ENCODE peak calls at places on chromosomes 7 and 10, in four cellular contexts. One of them, this sample, is unnamed.

GRCh38 chr7:50721160-50721559 is 61.5 kb downstream of the GRB10 start:
- DNase-seq in neural progenitor cell: peak
- DNase-seq in HCT116: no peak
- DNase-seq in mammary epithelial cell: no peak
- DNase-seq in this sample: no peak

GRCh38 chr10:96832721-96833219 is 672 bp downstream of the LCOR start:
- DNase-seq in neural progenitor cell: no peak
- DNase-seq in mammary epithelial cell: peak
- DNase-seq in HCT116: peak
- DNase-seq in this sample: peak

GRCh38 chr10:96292971-96293909 is 11.0 kb upstream of the DNTT start:
- DNase-seq in mammary epithelial cell: peak
- DNase-seq in HCT116: peak
- DNase-seq in neural progenitor cell: peak
- DNase-seq in this sample: peak

GRCh38 chr7:11196143-11196542 is 222.5 kb downstream of the PHF14 start:
- DNase-seq in HCT116: no peak
- DNase-seq in mammary epithelial cell: no peak
- DNase-seq in neural progenitor cell: no peak
- DNase-seq in this sample: no peak

GRCh38 chr7:141295367-141295895 is 221.6 kb downstream of the TMEM178B start:
- DNase-seq in HCT116: no peak
- DNase-seq in neural progenitor cell: no peak
- DNase-seq in mammary epithelial cell: no peak
- DNase-seq in this sample: no peak

GRCh38 chr7:47659664-47660462 is 78.0 kb upstream of the TNS3 start:
- DNase-seq in HCT116: no peak
- DNase-seq in neural progenitor cell: no peak
- DNase-seq in mammary epithelial cell: no peak
- DNase-seq in this sample: no peak

GRCh38 chr10:78996449-78997129 is 72.2 kb upstream of the ZMIZ1 start:
- DNase-seq in mammary epithelial cell: no peak
- DNase-seq in HCT116: no peak
- DNase-seq in neural progenitor cell: no peak
- DNase-seq in this sample: no peak

GRCh38 chr10:103067484-103067883 is 125.6 kb downstream of the NT5C2 start:
- DNase-seq in HCT116: no peak
- DNase-seq in neural progenitor cell: no peak
- DNase-seq in mammary epithelial cell: no peak
- DNase-seq in this sample: peak

GRCh38 chr10:48468866-48469511 is 135.9 kb downstream of the ARHGAP22 start:
- DNase-seq in mammary epithelial cell: no peak
- DNase-seq in neural progenitor cell: no peak
- DNase-seq in HCT116: no peak
- DNase-seq in this sample: no peak

GRCh38 chr10:100831742-100832141 is 81.0 kb upstream of the SLF2 start:
- DNase-seq in neural progenitor cell: no peak
- DNase-seq in HCT116: no peak
- DNase-seq in mammary epithelial cell: no peak
- DNase-seq in this sample: no peak

GRCh38 chr7:751826-752225 is 24.7 kb upstream of the PRKAR1B start:
- DNase-seq in mammary epithelial cell: no peak
- DNase-seq in neural progenitor cell: no peak
- DNase-seq in HCT116: no peak
- DNase-seq in this sample: no peak

GRCh38 chr7:145088111-145088745 is 252.4 kb upstream of the TPK1 start:
- DNase-seq in HCT116: no peak
- DNase-seq in neural progenitor cell: no peak
- DNase-seq in mammary epithelial cell: no peak
- DNase-seq in this sample: no peak

GRCh38 chr7:55052081-55052480 is 33.3 kb downstream of the EGFR start:
- DNase-seq in neural progenitor cell: no peak
- DNase-seq in HCT116: no peak
- DNase-seq in mammary epithelial cell: peak
- DNase-seq in this sample: no peak

GRCh38 chr10:19046709-19047108 is 1.9 kb upstream of the MALRD1 start:
- DNase-seq in mammary epithelial cell: no peak
- DNase-seq in neural progenitor cell: no peak
- DNase-seq in HCT116: no peak
- DNase-seq in this sample: no peak

GRCh38 chr10:122375761-122376160 is 1.3 kb downstream of the PLEKHA1 start:
- DNase-seq in mammary epithelial cell: no peak
- DNase-seq in neural progenitor cell: no peak
- DNase-seq in HCT116: no peak
- DNase-seq in this sample: no peak

GRCh38 chr10:91185239-91185875 is 35.1 kb upstream of the PCGF5 start:
- DNase-seq in HCT116: peak
- DNase-seq in mammary epithelial cell: no peak
- DNase-seq in neural progenitor cell: no peak
- DNase-seq in this sample: no peak

GRCh38 chr7:84021292-84021898 is 173.2 kb downstream of the SEMA3A start:
- DNase-seq in mammary epithelial cell: no peak
- DNase-seq in HCT116: no peak
- DNase-seq in neural progenitor cell: no peak
- DNase-seq in this sample: no peak

GRCh38 chr7:44618754-44619153 is 12.3 kb downstream of the OGDH start:
- DNase-seq in mammary epithelial cell: peak
- DNase-seq in HCT116: peak
- DNase-seq in neural progenitor cell: no peak
- DNase-seq in this sample: peak

GRCh38 chr10:70432101-70432500 is 9.4 kb downstream of the NODAL start:
- DNase-seq in HCT116: no peak
- DNase-seq in neural progenitor cell: peak
- DNase-seq in mammary epithelial cell: peak
- DNase-seq in this sample: no peak

GRCh38 chr7:151373599-151373998 is 32.0 kb downstream of the NUB1 start:
- DNase-seq in neural progenitor cell: no peak
- DNase-seq in mammary epithelial cell: no peak
- DNase-seq in HCT116: no peak
- DNase-seq in this sample: no peak

GRCh38 chr7:3825491-3825890 is 524.4 kb downstream of the SDK1 start:
- DNase-seq in neural progenitor cell: no peak
- DNase-seq in mammary epithelial cell: no peak
- DNase-seq in HCT116: no peak
- DNase-seq in this sample: no peak

GRCh38 chr10:113767222-113767621 is 15.7 kb downstream of the PLEKHS1 start:
- DNase-seq in mammary epithelial cell: no peak
- DNase-seq in neural progenitor cell: no peak
- DNase-seq in HCT116: no peak
- DNase-seq in this sample: no peak

GRCh38 chr7:129843982-129844840 is 108.5 kb downstream of the UBE2H start:
- DNase-seq in mammary epithelial cell: no peak
- DNase-seq in neural progenitor cell: no peak
- DNase-seq in HCT116: no peak
- DNase-seq in this sample: peak

GRCh38 chr7:143358626-143359025 is 3.9 kb downstream of the FAM131B start:
- DNase-seq in neural progenitor cell: no peak
- DNase-seq in mammary epithelial cell: no peak
- DNase-seq in HCT116: no peak
- DNase-seq in this sample: no peak

GRCh38 chr7:98165827-98166667 is 45.2 kb upstream of the BHLHA15 start:
- DNase-seq in mammary epithelial cell: peak
- DNase-seq in HCT116: peak
- DNase-seq in neural progenitor cell: peak
- DNase-seq in this sample: peak

GRCh38 chr10:126872768-126873167 is 32.5 kb upstream of the DOCK1 start:
- DNase-seq in mammary epithelial cell: no peak
- DNase-seq in HCT116: no peak
- DNase-seq in neural progenitor cell: peak
- DNase-seq in this sample: no peak

GRCh38 chr7:150931199-150931869 is 46.8 kb downstream of the KCNH2 start:
- DNase-seq in neural progenitor cell: no peak
- DNase-seq in mammary epithelial cell: no peak
- DNase-seq in HCT116: no peak
- DNase-seq in this sample: peak

GRCh38 chr10:104323085-104323484 is 15.2 kb downstream of the ITPRIP start:
- DNase-seq in mammary epithelial cell: no peak
- DNase-seq in neural progenitor cell: no peak
- DNase-seq in HCT116: no peak
- DNase-seq in this sample: no peak

GRCh38 chr7:18974803-18975202 is 142.6 kb downstream of the TWIST1 start:
- DNase-seq in neural progenitor cell: no peak
- DNase-seq in mammary epithelial cell: peak
- DNase-seq in HCT116: peak
- DNase-seq in this sample: no peak

DNA sequence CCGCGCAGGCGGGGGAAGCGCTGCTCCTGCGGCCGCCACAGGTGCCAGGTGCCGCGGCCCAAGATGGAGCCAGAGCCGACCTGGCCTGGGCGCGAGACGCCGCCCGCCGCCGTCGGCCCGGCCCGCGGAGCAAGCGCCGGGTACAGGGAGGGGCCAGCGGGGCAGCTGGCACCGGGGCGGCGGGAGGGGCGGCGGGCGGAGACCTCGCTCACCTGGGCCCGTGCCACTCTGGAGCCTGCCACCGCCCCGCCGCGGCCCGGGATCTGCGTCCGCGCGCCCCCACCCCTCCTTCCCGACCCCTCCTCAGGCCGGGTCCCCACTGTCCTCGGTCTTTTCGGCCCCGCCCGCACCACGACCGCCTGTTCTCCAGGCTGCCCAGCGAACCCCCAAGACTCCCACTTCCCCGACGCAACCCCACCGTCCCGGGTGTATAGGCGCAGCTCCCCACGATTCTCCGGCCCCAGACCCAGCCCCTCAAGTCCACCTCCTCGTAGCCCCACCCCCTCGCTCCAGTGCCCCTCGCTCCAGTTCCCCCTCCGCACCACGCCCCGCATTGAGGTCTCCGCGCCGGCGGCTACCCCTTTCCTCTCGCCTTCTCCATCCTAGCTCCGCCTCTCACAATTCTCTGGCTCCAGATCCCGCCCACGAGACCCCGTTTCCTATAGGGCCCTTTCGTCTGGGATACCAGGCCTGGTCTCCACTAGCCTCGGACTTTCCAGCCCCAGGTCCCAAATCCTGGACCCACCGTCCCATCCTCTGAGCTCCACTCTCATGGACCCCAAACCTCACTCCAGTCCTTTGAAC is at the start of gene GPRIN2:
- DNase-seq in HCT116: no peak
- DNase-seq in mammary epithelial cell: no peak
- DNase-seq in neural progenitor cell: peak
- DNase-seq in this sample: no peak
- TF ChIP-seq CTCF in HCT116: no peak
- TF ChIP-seq CTCF in mammary epithelial cell: no peak
- TF ChIP-seq CTCF in neural progenitor cell: no peak
- TF ChIP-seq CTCF in this sample: no peak

DNA sequence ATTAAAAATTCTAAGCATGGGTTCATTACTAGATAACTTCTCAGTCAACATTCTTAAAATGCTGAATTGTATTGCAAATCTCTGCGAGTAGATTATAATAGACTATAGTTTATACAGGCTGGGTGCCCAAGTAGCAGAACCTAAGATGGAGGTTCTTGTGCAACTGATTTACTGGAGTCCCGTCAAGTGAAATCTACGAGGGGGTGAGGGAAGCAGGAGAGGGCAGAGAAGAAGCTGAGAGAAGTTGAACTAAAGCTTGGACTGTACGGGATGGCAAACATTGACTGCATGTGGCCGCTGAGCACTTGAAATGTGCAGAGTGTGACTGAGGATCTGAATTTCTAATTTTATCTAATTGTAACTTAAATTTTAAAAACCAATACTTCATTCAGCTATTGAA is 124.5 kb downstream of the CTNNA3 start:
- DNase-seq in HCT116: no peak
- DNase-seq in neural progenitor cell: no peak
- DNase-seq in mammary epithelial cell: no peak
- DNase-seq in this sample: no peak
- H3K4me3 ChIP-seq in HCT116: no peak
- H3K4me3 ChIP-seq in neural progenitor cell: no peak
- H3K4me3 ChIP-seq in mammary epithelial cell: no peak
- H3K4me3 ChIP-seq in this sample: no peak

GRCh38 chr7:158010956-158011698 is 576.5 kb downstream of the PTPRN2 start:
- DNase-seq in neural progenitor cell: no peak
- DNase-seq in mammary epithelial cell: no peak
- DNase-seq in HCT116: no peak
- DNase-seq in this sample: no peak
- TF ChIP-seq CTCF in neural progenitor cell: peak
- TF ChIP-seq CTCF in mammary epithelial cell: no peak
- TF ChIP-seq CTCF in HCT116: no peak
- TF ChIP-seq CTCF in this sample: no peak

DNA sequence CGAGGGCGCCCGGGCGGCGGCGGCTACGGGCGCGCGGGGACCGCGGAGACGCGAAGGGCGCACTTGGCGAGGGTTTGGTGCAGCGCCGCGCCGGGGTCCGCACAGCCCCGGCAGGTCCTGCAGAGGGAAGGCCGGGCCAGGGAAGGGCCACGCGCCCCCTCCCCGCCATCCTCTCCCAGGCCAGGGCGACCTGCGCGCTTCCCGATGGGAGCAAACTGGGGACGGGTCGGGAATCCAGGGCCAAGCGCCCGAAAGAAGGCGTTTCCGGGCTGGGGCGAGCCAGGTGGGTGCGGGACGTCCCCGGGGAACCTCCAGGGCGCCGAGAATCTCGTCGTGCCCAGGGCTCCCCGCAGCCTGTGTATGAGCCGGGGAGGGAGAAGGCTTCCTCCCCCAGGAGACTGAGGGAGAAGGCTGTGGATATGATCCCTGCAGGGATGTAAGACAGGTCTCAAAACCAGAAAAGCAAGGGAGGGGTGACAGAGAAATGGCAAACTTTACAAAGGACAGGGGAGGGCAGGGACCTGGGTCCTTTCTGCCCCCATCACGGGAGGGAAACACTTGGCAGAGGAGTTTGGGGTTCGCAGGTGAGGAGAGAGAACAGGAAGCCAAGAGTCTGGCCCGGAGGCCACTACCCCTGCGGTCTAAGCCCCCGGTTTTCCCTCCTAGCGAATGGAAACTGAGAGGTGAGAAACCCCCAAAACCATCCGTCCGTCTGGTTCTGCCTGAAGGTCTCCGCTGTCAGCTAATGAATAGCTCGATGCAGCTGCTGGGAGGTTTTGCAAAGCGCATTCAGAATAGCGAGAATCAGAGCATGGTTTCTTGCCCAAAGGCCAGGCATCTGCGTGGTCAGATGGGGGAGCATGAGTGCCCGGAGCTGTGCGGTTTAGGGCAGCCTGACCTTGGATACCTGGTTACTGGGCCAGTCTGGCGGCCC is 674 bp downstream of the AMZ1 start:
- DNase-seq in HCT116: no peak
- DNase-seq in mammary epithelial cell: no peak
- DNase-seq in neural progenitor cell: peak
- DNase-seq in this sample: peak
- H3K4me3 ChIP-seq in HCT116: no peak
- H3K4me3 ChIP-seq in mammary epithelial cell: no peak
- H3K4me3 ChIP-seq in neural progenitor cell: peak
- H3K4me3 ChIP-seq in this sample: peak

DNA sequence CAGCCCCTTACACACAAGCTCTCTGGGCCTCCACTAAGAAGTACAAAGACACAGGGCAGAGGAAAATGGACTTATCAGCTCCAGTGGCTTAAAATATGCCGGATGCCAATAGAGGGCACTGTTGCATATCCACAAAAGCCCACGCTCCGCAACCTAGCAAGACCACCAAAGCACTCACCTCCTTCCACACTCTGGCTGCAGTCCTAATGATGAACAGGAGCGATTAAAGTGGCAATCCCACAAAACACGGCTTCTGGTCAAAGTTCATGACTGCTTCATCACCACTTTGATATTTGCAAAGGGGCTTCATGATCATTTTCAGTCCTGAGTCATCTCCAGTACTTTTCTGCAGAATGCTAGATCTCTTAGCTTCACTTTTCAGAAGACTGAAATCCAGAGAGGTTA is 158.3 kb upstream of the ITGB1 start:
- DNase-seq in HCT116: peak
- DNase-seq in neural progenitor cell: peak
- DNase-seq in mammary epithelial cell: no peak
- DNase-seq in this sample: peak
- TF ChIP-seq CTCF in HCT116: peak
- TF ChIP-seq CTCF in neural progenitor cell: peak
- TF ChIP-seq CTCF in mammary epithelial cell: peak
- TF ChIP-seq CTCF in this sample: peak